ENCODE peak calls at places on chromosomes 11 and 22, in four cellular contexts. One of them, this sample, is unnamed.

GRCh38 chr11:371716-372590 is 2.7 kb downstream of the B4GALNT4 start:
- DNase-seq in A549: no peak
- DNase-seq in upper lobe of right lung: no peak
- DNase-seq in endodermal cell: no peak
- DNase-seq in this sample: no peak

GRCh38 chr11:46308632-46309419 is 31.4 kb downstream of the CREB3L1 start:
- DNase-seq in A549: peak; percentile 80
- DNase-seq in upper lobe of right lung: peak; percentile 86
- DNase-seq in endodermal cell: peak; percentile 94
- DNase-seq in this sample: peak; percentile 89

GRCh38 chr11:47691979-47692378 is 23.2 kb downstream of the AGBL2 start:
- DNase-seq in A549: no peak
- DNase-seq in upper lobe of right lung: no peak
- DNase-seq in endodermal cell: peak; percentile 2
- DNase-seq in this sample: no peak

GRCh38 chr11:61974766-61975631 is 7.6 kb upstream of the FTH1 start:
- DNase-seq in A549: peak; percentile 39
- DNase-seq in upper lobe of right lung: peak; percentile 63
- DNase-seq in endodermal cell: peak; percentile 48
- DNase-seq in this sample: no peak

GRCh38 chr11:132448334-132448995 is 1078.0 kb downstream of the NTM start:
- DNase-seq in endodermal cell: peak; percentile 68
- DNase-seq in upper lobe of right lung: no peak
- DNase-seq in A549: no peak
- DNase-seq in this sample: no peak

GRCh38 chr11:66224226-66224850 is 44.1 kb upstream of the RAB1B start:
- DNase-seq in A549: no peak
- DNase-seq in endodermal cell: peak; percentile 17
- DNase-seq in upper lobe of right lung: peak; percentile 39
- DNase-seq in this sample: no peak

GRCh38 chr11:62612366-62613274 is at the start of the genes EML3 and ROM1:
- DNase-seq in endodermal cell: peak; percentile 98
- DNase-seq in upper lobe of right lung: peak; percentile 95
- DNase-seq in A549: peak; percentile 88
- DNase-seq in this sample: peak; percentile 87

GRCh38 chr22:49099496-49100124 is 728.1 kb downstream of the BRD1 start:
- DNase-seq in upper lobe of right lung: no peak
- DNase-seq in endodermal cell: no peak
- DNase-seq in A549: peak; percentile 53
- DNase-seq in this sample: no peak

GRCh38 chr11:112922606-112923005 is 38.6 kb upstream of the NCAM1 start:
- DNase-seq in endodermal cell: peak; percentile 76
- DNase-seq in A549: no peak
- DNase-seq in upper lobe of right lung: no peak
- DNase-seq in this sample: no peak

GRCh38 chr22:30187726-30188407 is 58.7 kb downstream of the LIF start:
- DNase-seq in A549: no peak
- DNase-seq in endodermal cell: no peak
- DNase-seq in upper lobe of right lung: no peak
- DNase-seq in this sample: no peak

GRCh38 chr11:66317766-66318575 is 1.1 kb upstream of the CD248 start:
- DNase-seq in endodermal cell: peak; percentile 78
- DNase-seq in A549: no peak
- DNase-seq in upper lobe of right lung: peak; percentile 70
- DNase-seq in this sample: peak; percentile 68

GRCh38 chr11:123543796-123544195 is 110.6 kb downstream of the SCN3B start:
- DNase-seq in A549: no peak
- DNase-seq in upper lobe of right lung: no peak
- DNase-seq in endodermal cell: no peak
- DNase-seq in this sample: no peak

GRCh38 chr11:8369592-8370205 is 106.0 kb upstream of the LMO1 start:
- DNase-seq in upper lobe of right lung: no peak
- DNase-seq in endodermal cell: peak; percentile 34
- DNase-seq in A549: no peak
- DNase-seq in this sample: no peak

GRCh38 chr22:41833369-41834004 is 582 bp downstream of the SREBF2 start:
- DNase-seq in upper lobe of right lung: peak; percentile 81
- DNase-seq in A549: peak; percentile 27
- DNase-seq in endodermal cell: peak; percentile 72
- DNase-seq in this sample: peak; percentile 62

GRCh38 chr11:69352715-69353325 is 58.9 kb downstream of the MYEOV start:
- DNase-seq in upper lobe of right lung: no peak
- DNase-seq in endodermal cell: peak; percentile 46
- DNase-seq in A549: peak; percentile 65
- DNase-seq in this sample: no peak

GRCh38 chr11:79209540-79210266 is 231.1 kb downstream of the TENM4 start:
- DNase-seq in A549: no peak
- DNase-seq in upper lobe of right lung: no peak
- DNase-seq in endodermal cell: no peak
- DNase-seq in this sample: no peak

GRCh38 chr22:49996532-49997220 is 15.9 kb downstream of the IL17REL start:
- DNase-seq in A549: no peak
- DNase-seq in endodermal cell: no peak
- DNase-seq in upper lobe of right lung: peak; percentile 49
- DNase-seq in this sample: peak; percentile 10

GRCh38 chr11:2837096-2837601 is 48.4 kb downstream of the CDKN1C start:
- DNase-seq in A549: peak; percentile 42
- DNase-seq in endodermal cell: peak; percentile 85
- DNase-seq in upper lobe of right lung: peak; percentile 82
- DNase-seq in this sample: peak; percentile 59

GRCh38 chr11:62127426-62127825 is 3.6 kb downstream of the INCENP start:
- DNase-seq in A549: no peak
- DNase-seq in endodermal cell: no peak
- DNase-seq in upper lobe of right lung: no peak
- DNase-seq in this sample: no peak

GRCh38 chr11:14270690-14271542 is 88.1 kb downstream of the RRAS2 start:
- DNase-seq in endodermal cell: no peak
- DNase-seq in A549: no peak
- DNase-seq in upper lobe of right lung: no peak
- DNase-seq in this sample: no peak

GRCh38 chr22:20563941-20564371 is 56.5 kb downstream of the MED15 start:
- DNase-seq in A549: no peak
- DNase-seq in endodermal cell: no peak
- DNase-seq in upper lobe of right lung: no peak
- DNase-seq in this sample: no peak

GRCh38 chr22:44916281-44917231 is 93.2 kb downstream of the PHF21B start:
- DNase-seq in endodermal cell: peak; percentile 32
- DNase-seq in A549: no peak
- DNase-seq in upper lobe of right lung: peak; percentile 54
- DNase-seq in this sample: no peak

GRCh38 chr11:110763249-110764011 is 51.2 kb upstream of the ARHGAP20 start:
- DNase-seq in upper lobe of right lung: no peak
- DNase-seq in A549: no peak
- DNase-seq in endodermal cell: no peak
- DNase-seq in this sample: peak; percentile 25

GRCh38 chr11:26584818-26585217 is 12.8 kb upstream of the MUC15 start:
- DNase-seq in upper lobe of right lung: no peak
- DNase-seq in endodermal cell: no peak
- DNase-seq in A549: no peak
- DNase-seq in this sample: no peak

GRCh38 chr11:62721994-62722393 is 5.3 kb downstream of the HNRNPUL2 start:
- DNase-seq in A549: peak; percentile 68
- DNase-seq in endodermal cell: no peak
- DNase-seq in upper lobe of right lung: no peak
- DNase-seq in this sample: no peak

GRCh38 chr22:41917906-41918791 is 3.3 kb upstream of the SHISA8 start:
- DNase-seq in A549: peak; percentile 51
- DNase-seq in upper lobe of right lung: no peak
- DNase-seq in endodermal cell: no peak
- DNase-seq in this sample: no peak

GRCh38 chr11:67022341-67022933 is 497 bp upstream of the SYT12 start:
- DNase-seq in endodermal cell: no peak
- DNase-seq in A549: peak; percentile 45
- DNase-seq in upper lobe of right lung: no peak
- DNase-seq in this sample: peak; percentile 59

GRCh38 chr11:60912223-60912850 is 1.6 kb upstream of the TMEM109 start:
- DNase-seq in endodermal cell: no peak
- DNase-seq in upper lobe of right lung: no peak
- DNase-seq in A549: no peak
- DNase-seq in this sample: no peak

GRCh38 chr11:126718319-126718718 is 282.3 kb downstream of the KIRREL3 start:
- DNase-seq in endodermal cell: no peak
- DNase-seq in A549: peak; percentile 33
- DNase-seq in upper lobe of right lung: no peak
- DNase-seq in this sample: no peak

GRCh38 chr11:22392561-22392960 is 54.4 kb downstream of the SLC17A6 start:
- DNase-seq in endodermal cell: no peak
- DNase-seq in A549: no peak
- DNase-seq in upper lobe of right lung: no peak
- DNase-seq in this sample: no peak

GRCh38 chr22:44724859-44725258 is 22.9 kb downstream of the PRR5 start:
- DNase-seq in endodermal cell: no peak
- DNase-seq in A549: no peak
- DNase-seq in upper lobe of right lung: no peak
- DNase-seq in this sample: no peak

GRCh38 chr11:73241300-73241699 is 23.2 kb downstream of the P2RY2 start:
- DNase-seq in endodermal cell: no peak
- DNase-seq in A549: no peak
- DNase-seq in upper lobe of right lung: no peak
- DNase-seq in this sample: no peak

GRCh38 chr22:33539902-33540751 is 380.1 kb downstream of the LARGE1 start:
- DNase-seq in endodermal cell: no peak
- DNase-seq in upper lobe of right lung: peak; percentile 77
- DNase-seq in A549: peak; percentile 98
- DNase-seq in this sample: peak; percentile 81

GRCh38 chr22:35582861-35583670 is 34.1 kb downstream of the MB start:
- DNase-seq in upper lobe of right lung: no peak
- DNase-seq in endodermal cell: peak; percentile 87
- DNase-seq in A549: peak; percentile 73
- DNase-seq in this sample: peak; percentile 73

DNA sequence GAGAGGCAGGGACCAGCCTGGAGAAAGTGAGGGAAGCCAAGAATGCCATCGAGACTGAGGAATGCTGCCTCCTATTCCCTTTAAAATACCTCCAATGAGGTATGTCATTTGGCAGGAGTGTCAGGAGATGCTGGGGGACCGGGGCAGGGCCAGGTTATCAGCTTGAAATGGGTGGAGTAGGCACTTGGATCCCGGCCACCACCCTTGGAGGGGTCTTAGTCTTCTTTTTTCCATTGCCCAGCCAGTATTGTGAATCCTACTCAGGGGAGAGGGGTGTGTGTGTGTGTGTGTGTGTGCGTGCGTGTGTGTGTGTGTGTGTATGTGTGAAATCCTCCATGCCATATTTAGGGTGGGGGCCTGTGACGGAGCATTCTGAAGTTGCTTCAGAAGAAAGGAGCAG is 116.2 kb downstream of the ZBTB16 start:
- DNase-seq in A549: no peak
- DNase-seq in upper lobe of right lung: no peak
- DNase-seq in endodermal cell: no peak
- DNase-seq in this sample: no peak
- H3K4me1 ChIP-seq in A549: no peaks in the 10 kb centered on the region
- H3K4me1 ChIP-seq in upper lobe of right lung: peaks cover 93% of the 10 kb centered on the region
- H3K4me1 ChIP-seq in endodermal cell: no peaks in the 10 kb centered on the region
- H3K4me1 ChIP-seq in this sample: peaks cover 74% of the 10 kb centered on the region

GRCh38 chr22:46127556-46127955 is 22.8 kb upstream of the PPARA start:
- DNase-seq in endodermal cell: no peak
- DNase-seq in A549: no peak
- DNase-seq in upper lobe of right lung: no peak
- DNase-seq in this sample: no peak
- H3K4me1 ChIP-seq in endodermal cell: no peaks in the 10 kb centered on the region
- H3K4me1 ChIP-seq in A549: peaks cover 4% of the 10 kb centered on the region
- H3K4me1 ChIP-seq in upper lobe of right lung: peaks cover 17% of the 10 kb centered on the region
- H3K4me1 ChIP-seq in this sample: peaks cover 28% of the 10 kb centered on the region

GRCh38 chr11:11709447-11710239 is 87.8 kb upstream of the GALNT18 start:
- DNase-seq in endodermal cell: no peak
- DNase-seq in A549: peak; percentile 8
- DNase-seq in upper lobe of right lung: no peak
- DNase-seq in this sample: no peak
- H3K4me1 ChIP-seq in endodermal cell: no peaks in the 10 kb centered on the region
- H3K4me1 ChIP-seq in A549: no peaks in the 10 kb centered on the region
- H3K4me1 ChIP-seq in upper lobe of right lung: peaks cover 3% of the 10 kb centered on the region
- H3K4me1 ChIP-seq in this sample: no peaks in the 10 kb centered on the region

GRCh38 chr11:20030472-20030871 is 129.8 kb downstream of the DBX1 start:
- DNase-seq in endodermal cell: no peak
- DNase-seq in upper lobe of right lung: no peak
- DNase-seq in A549: no peak
- DNase-seq in this sample: no peak
- H3K4me1 ChIP-seq in endodermal cell: peaks cover 37% of the 10 kb centered on the region
- H3K4me1 ChIP-seq in upper lobe of right lung: peaks cover 3% of the 10 kb centered on the region
- H3K4me1 ChIP-seq in A549: peaks cover 73% of the 10 kb centered on the region
- H3K4me1 ChIP-seq in this sample: no peaks in the 10 kb centered on the region